ENCODE peak calls at places on chromosomes 4 and X, in five cellular contexts. One of them, this sample, is unnamed. For H3K36me3, the result is how much of the 10 kb centered on the place peaks cover.

GRCh38 chrX:138711399-138712347 is at the start of gene FGF13:
- DNase-seq in brain microvascular endothelial cell: no peak
- DNase-seq in heart right ventricle: peak
- DNase-seq in CD4-positive, CD25-positive, alpha-beta regulatory T cell: no peak
- DNase-seq in tibial nerve: no peak
- DNase-seq in this sample: no peak

GRCh38 chr4:72286185-72286584 is 254.4 kb downstream of the NPFFR2 start:
- DNase-seq in brain microvascular endothelial cell: no peak
- DNase-seq in heart right ventricle: no peak
- DNase-seq in CD4-positive, CD25-positive, alpha-beta regulatory T cell: no peak
- DNase-seq in tibial nerve: no peak
- DNase-seq in this sample: no peak

GRCh38 chrX:46840946-46841740 is 4.3 kb downstream of the RP2 start:
- DNase-seq in brain microvascular endothelial cell: peak
- DNase-seq in heart right ventricle: peak
- DNase-seq in CD4-positive, CD25-positive, alpha-beta regulatory T cell: no peak
- DNase-seq in tibial nerve: no peak
- DNase-seq in this sample: no peak

GRCh38 chr4:133147922-133148689 is 988 bp upstream of the PCDH10 start:
- DNase-seq in brain microvascular endothelial cell: peak
- DNase-seq in heart right ventricle: no peak
- DNase-seq in CD4-positive, CD25-positive, alpha-beta regulatory T cell: no peak
- DNase-seq in tibial nerve: no peak
- DNase-seq in this sample: no peak

GRCh38 chr4:150278206-150278605 is 200.0 kb downstream of the DCLK2 start:
- DNase-seq in brain microvascular endothelial cell: no peak
- DNase-seq in heart right ventricle: no peak
- DNase-seq in CD4-positive, CD25-positive, alpha-beta regulatory T cell: no peak
- DNase-seq in tibial nerve: no peak
- DNase-seq in this sample: no peak

GRCh38 chr4:42123071-42123644 is 29.3 kb downstream of the BEND4 start:
- DNase-seq in brain microvascular endothelial cell: no peak
- DNase-seq in heart right ventricle: no peak
- DNase-seq in CD4-positive, CD25-positive, alpha-beta regulatory T cell: no peak
- DNase-seq in tibial nerve: no peak
- DNase-seq in this sample: no peak

GRCh38 chr4:16745009-16745408 is 153.4 kb downstream of the LDB2 start:
- DNase-seq in brain microvascular endothelial cell: peak
- DNase-seq in heart right ventricle: peak
- DNase-seq in CD4-positive, CD25-positive, alpha-beta regulatory T cell: no peak
- DNase-seq in tibial nerve: no peak
- DNase-seq in this sample: no peak

GRCh38 chr4:48112017-48112667 is 21.9 kb downstream of the TXK start:
- DNase-seq in brain microvascular endothelial cell: no peak
- DNase-seq in heart right ventricle: no peak
- DNase-seq in CD4-positive, CD25-positive, alpha-beta regulatory T cell: no peak
- DNase-seq in tibial nerve: no peak
- DNase-seq in this sample: peak

GRCh38 chrX:102835504-102836146 is 101.4 kb upstream of the RAB40AL start:
- DNase-seq in brain microvascular endothelial cell: peak
- DNase-seq in heart right ventricle: no peak
- DNase-seq in CD4-positive, CD25-positive, alpha-beta regulatory T cell: peak
- DNase-seq in tibial nerve: no peak
- DNase-seq in this sample: no peak

GRCh38 chr4:6087669-6088068 is 69.4 kb upstream of the C4orf50 start:
- DNase-seq in brain microvascular endothelial cell: peak
- DNase-seq in heart right ventricle: peak
- DNase-seq in CD4-positive, CD25-positive, alpha-beta regulatory T cell: no peak
- DNase-seq in tibial nerve: no peak
- DNase-seq in this sample: no peak

GRCh38 chr4:2806392-2807355 is 13.8 kb downstream of the SH3BP2 start:
- DNase-seq in brain microvascular endothelial cell: no peak
- DNase-seq in heart right ventricle: peak
- DNase-seq in CD4-positive, CD25-positive, alpha-beta regulatory T cell: no peak
- DNase-seq in tibial nerve: peak
- DNase-seq in this sample: no peak

GRCh38 chrX:41145920-41146608 is 60.8 kb downstream of the USP9X start:
- DNase-seq in brain microvascular endothelial cell: peak
- DNase-seq in heart right ventricle: no peak
- DNase-seq in CD4-positive, CD25-positive, alpha-beta regulatory T cell: peak
- DNase-seq in tibial nerve: no peak
- DNase-seq in this sample: peak

GRCh38 chr4:157978680-157979361 is 194.0 kb downstream of the GASK1B start:
- DNase-seq in brain microvascular endothelial cell: peak
- DNase-seq in heart right ventricle: peak
- DNase-seq in CD4-positive, CD25-positive, alpha-beta regulatory T cell: peak
- DNase-seq in tibial nerve: peak
- DNase-seq in this sample: peak

GRCh38 chr4:15186149-15186548 is 183.9 kb downstream of the CPEB2 start:
- DNase-seq in brain microvascular endothelial cell: peak
- DNase-seq in heart right ventricle: no peak
- DNase-seq in CD4-positive, CD25-positive, alpha-beta regulatory T cell: no peak
- DNase-seq in tibial nerve: no peak
- DNase-seq in this sample: no peak

GRCh38 chr4:130080872-130081451 is 985.0 kb downstream of the C4orf33 start:
- DNase-seq in brain microvascular endothelial cell: no peak
- DNase-seq in heart right ventricle: no peak
- DNase-seq in CD4-positive, CD25-positive, alpha-beta regulatory T cell: no peak
- DNase-seq in tibial nerve: no peak
- DNase-seq in this sample: no peak

GRCh38 chr4:15034071-15034764 is 31.9 kb downstream of the CPEB2 start:
- DNase-seq in brain microvascular endothelial cell: peak
- DNase-seq in heart right ventricle: peak
- DNase-seq in CD4-positive, CD25-positive, alpha-beta regulatory T cell: no peak
- DNase-seq in tibial nerve: no peak
- DNase-seq in this sample: peak

GRCh38 chrX:110180928-110181310 is 137.0 kb downstream of the AMMECR1 start:
- DNase-seq in brain microvascular endothelial cell: peak
- DNase-seq in heart right ventricle: no peak
- DNase-seq in CD4-positive, CD25-positive, alpha-beta regulatory T cell: no peak
- DNase-seq in tibial nerve: no peak
- DNase-seq in this sample: peak

GRCh38 chr4:168631241-168632151 is 134.6 kb downstream of the PALLD start:
- DNase-seq in brain microvascular endothelial cell: peak
- DNase-seq in heart right ventricle: peak
- DNase-seq in CD4-positive, CD25-positive, alpha-beta regulatory T cell: no peak
- DNase-seq in tibial nerve: peak
- DNase-seq in this sample: peak

GRCh38 chr4:48591372-48591771 is 101.3 kb downstream of the ZAR1 start:
- DNase-seq in brain microvascular endothelial cell: no peak
- DNase-seq in heart right ventricle: no peak
- DNase-seq in CD4-positive, CD25-positive, alpha-beta regulatory T cell: no peak
- DNase-seq in tibial nerve: no peak
- DNase-seq in this sample: no peak

GRCh38 chrX:117511379-117511778 is 605.2 kb downstream of the KLHL13 start:
- DNase-seq in brain microvascular endothelial cell: no peak
- DNase-seq in heart right ventricle: no peak
- DNase-seq in CD4-positive, CD25-positive, alpha-beta regulatory T cell: no peak
- DNase-seq in tibial nerve: no peak
- DNase-seq in this sample: no peak

GRCh38 chr4:105619193-105619931 is 66.9 kb downstream of the ARHGEF38 start:
- DNase-seq in brain microvascular endothelial cell: no peak
- DNase-seq in heart right ventricle: peak
- DNase-seq in CD4-positive, CD25-positive, alpha-beta regulatory T cell: no peak
- DNase-seq in tibial nerve: peak
- DNase-seq in this sample: no peak

GRCh38 chr4:66572949-66573348 is 902.7 kb upstream of the EPHA5 start:
- DNase-seq in brain microvascular endothelial cell: peak
- DNase-seq in heart right ventricle: no peak
- DNase-seq in CD4-positive, CD25-positive, alpha-beta regulatory T cell: no peak
- DNase-seq in tibial nerve: no peak
- DNase-seq in this sample: no peak

GRCh38 chrX:130799393-130799792 is 103.6 kb downstream of the ENOX2 start:
- DNase-seq in brain microvascular endothelial cell: peak
- DNase-seq in heart right ventricle: no peak
- DNase-seq in CD4-positive, CD25-positive, alpha-beta regulatory T cell: no peak
- DNase-seq in tibial nerve: no peak
- DNase-seq in this sample: no peak

GRCh38 chrX:68232206-68232605 is 201.1 kb downstream of the OPHN1 start:
- DNase-seq in brain microvascular endothelial cell: no peak
- DNase-seq in heart right ventricle: no peak
- DNase-seq in CD4-positive, CD25-positive, alpha-beta regulatory T cell: no peak
- DNase-seq in tibial nerve: no peak
- DNase-seq in this sample: no peak

GRCh38 chr4:160020804-160021203 is 917.9 kb downstream of the RAPGEF2 start:
- DNase-seq in brain microvascular endothelial cell: no peak
- DNase-seq in heart right ventricle: no peak
- DNase-seq in CD4-positive, CD25-positive, alpha-beta regulatory T cell: no peak
- DNase-seq in tibial nerve: no peak
- DNase-seq in this sample: no peak

GRCh38 chr4:126306152-126306869 is 991.6 kb downstream of the FAT4 start:
- DNase-seq in brain microvascular endothelial cell: no peak
- DNase-seq in heart right ventricle: peak
- DNase-seq in CD4-positive, CD25-positive, alpha-beta regulatory T cell: no peak
- DNase-seq in tibial nerve: peak
- DNase-seq in this sample: no peak

GRCh38 chrX:88746925-88747324 is at the start of gene CPXCR1:
- DNase-seq in brain microvascular endothelial cell: no peak
- DNase-seq in heart right ventricle: no peak
- DNase-seq in CD4-positive, CD25-positive, alpha-beta regulatory T cell: no peak
- DNase-seq in tibial nerve: no peak
- DNase-seq in this sample: no peak

GRCh38 chrX:41045960-41046567 is 39.2 kb upstream of the USP9X start:
- DNase-seq in brain microvascular endothelial cell: no peak
- DNase-seq in heart right ventricle: peak
- DNase-seq in CD4-positive, CD25-positive, alpha-beta regulatory T cell: no peak
- DNase-seq in tibial nerve: no peak
- DNase-seq in this sample: peak

GRCh38 chr4:2408401-2408958 is 10.0 kb downstream of the ZFYVE28 start:
- DNase-seq in brain microvascular endothelial cell: no peak
- DNase-seq in heart right ventricle: no peak
- DNase-seq in CD4-positive, CD25-positive, alpha-beta regulatory T cell: peak
- DNase-seq in tibial nerve: no peak
- DNase-seq in this sample: no peak

GRCh38 chrX:46433892-46434291 is 111.3 kb downstream of the ZNF674 start:
- DNase-seq in brain microvascular endothelial cell: peak
- DNase-seq in heart right ventricle: no peak
- DNase-seq in CD4-positive, CD25-positive, alpha-beta regulatory T cell: no peak
- DNase-seq in tibial nerve: no peak
- DNase-seq in this sample: no peak

DNA sequence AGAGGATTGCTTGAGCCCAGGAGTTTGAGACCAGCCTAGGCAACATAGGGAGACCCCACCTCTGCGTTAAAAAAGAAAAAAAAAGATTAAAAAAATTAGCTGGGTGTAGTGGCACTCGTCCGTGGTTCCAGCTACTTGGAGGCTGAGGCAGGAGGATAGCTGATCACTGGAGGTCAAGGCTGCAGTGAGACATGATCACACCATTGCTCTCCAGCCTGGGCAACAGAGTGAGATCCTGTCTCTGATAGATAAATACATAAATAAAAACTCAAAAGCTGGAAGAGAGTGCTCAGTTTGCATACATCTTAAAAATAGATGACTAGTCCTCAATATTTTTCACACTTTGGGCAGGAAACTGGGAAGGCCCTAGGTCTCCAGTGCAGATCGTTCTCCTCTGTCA is 54.1 kb downstream of the TMEM131L start:
- DNase-seq in brain microvascular endothelial cell: no peak
- DNase-seq in heart right ventricle: no peak
- DNase-seq in CD4-positive, CD25-positive, alpha-beta regulatory T cell: no peak
- DNase-seq in tibial nerve: no peak
- DNase-seq in this sample: no peak
- H3K27ac ChIP-seq in brain microvascular endothelial cell: no peak
- H3K27ac ChIP-seq in heart right ventricle: no peak
- H3K27ac ChIP-seq in CD4-positive, CD25-positive, alpha-beta regulatory T cell: peak
- H3K27ac ChIP-seq in tibial nerve: no peak
- H3K27ac ChIP-seq in this sample: no peak

GRCh38 chr4:115222061-115222460 is 108.6 kb upstream of the NDST4 start:
- DNase-seq in brain microvascular endothelial cell: no peak
- DNase-seq in heart right ventricle: no peak
- DNase-seq in CD4-positive, CD25-positive, alpha-beta regulatory T cell: no peak
- DNase-seq in tibial nerve: no peak
- DNase-seq in this sample: no peak

GRCh38 chr4:115215935-115216334 is 102.5 kb upstream of the NDST4 start:
- DNase-seq in brain microvascular endothelial cell: no peak
- DNase-seq in heart right ventricle: no peak
- DNase-seq in CD4-positive, CD25-positive, alpha-beta regulatory T cell: no peak
- DNase-seq in tibial nerve: no peak
- DNase-seq in this sample: no peak

GRCh38 chr4:115219315-115219840 is 106.0 kb upstream of the NDST4 start:
- DNase-seq in brain microvascular endothelial cell: no peak
- DNase-seq in heart right ventricle: no peak
- DNase-seq in CD4-positive, CD25-positive, alpha-beta regulatory T cell: no peak
- DNase-seq in tibial nerve: no peak
- DNase-seq in this sample: no peak

GRCh38 chr4:115219862-115220261 is 106.4 kb upstream of the NDST4 start:
- DNase-seq in brain microvascular endothelial cell: no peak
- DNase-seq in heart right ventricle: no peak
- DNase-seq in CD4-positive, CD25-positive, alpha-beta regulatory T cell: no peak
- DNase-seq in tibial nerve: no peak
- DNase-seq in this sample: no peak
- H3K36me3 ChIP-seq in brain microvascular endothelial cell: under half
- H3K36me3 ChIP-seq in heart right ventricle: under half
- H3K36me3 ChIP-seq in CD4-positive, CD25-positive, alpha-beta regulatory T cell: under half
- H3K36me3 ChIP-seq in tibial nerve: under half
- H3K36me3 ChIP-seq in this sample: under half

DNA sequence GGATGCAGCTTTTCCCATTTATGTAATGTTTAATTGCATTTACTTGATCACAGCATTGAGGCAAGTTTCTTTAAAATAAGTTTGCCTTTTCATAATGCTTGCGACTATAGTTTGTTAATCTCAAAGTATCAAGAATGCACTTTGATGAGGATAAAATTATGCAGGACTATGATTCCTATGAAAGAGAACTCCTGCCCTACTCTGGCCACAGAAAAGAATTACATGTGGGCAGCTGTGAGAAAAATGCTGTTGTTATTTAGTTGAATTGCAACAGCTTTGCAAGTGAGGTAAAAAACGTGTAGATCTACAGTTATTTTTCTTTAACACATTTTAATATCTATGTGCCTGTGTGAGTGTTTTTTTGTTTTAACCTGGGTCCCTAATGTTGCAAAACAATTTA is 12.5 kb upstream of the OSTC start:
- DNase-seq in brain microvascular endothelial cell: no peak
- DNase-seq in heart right ventricle: no peak
- DNase-seq in CD4-positive, CD25-positive, alpha-beta regulatory T cell: no peak
- DNase-seq in tibial nerve: no peak
- DNase-seq in this sample: no peak
- H3K27ac ChIP-seq in brain microvascular endothelial cell: no peak
- H3K27ac ChIP-seq in heart right ventricle: no peak
- H3K27ac ChIP-seq in CD4-positive, CD25-positive, alpha-beta regulatory T cell: no peak
- H3K27ac ChIP-seq in tibial nerve: no peak
- H3K27ac ChIP-seq in this sample: no peak

DNA sequence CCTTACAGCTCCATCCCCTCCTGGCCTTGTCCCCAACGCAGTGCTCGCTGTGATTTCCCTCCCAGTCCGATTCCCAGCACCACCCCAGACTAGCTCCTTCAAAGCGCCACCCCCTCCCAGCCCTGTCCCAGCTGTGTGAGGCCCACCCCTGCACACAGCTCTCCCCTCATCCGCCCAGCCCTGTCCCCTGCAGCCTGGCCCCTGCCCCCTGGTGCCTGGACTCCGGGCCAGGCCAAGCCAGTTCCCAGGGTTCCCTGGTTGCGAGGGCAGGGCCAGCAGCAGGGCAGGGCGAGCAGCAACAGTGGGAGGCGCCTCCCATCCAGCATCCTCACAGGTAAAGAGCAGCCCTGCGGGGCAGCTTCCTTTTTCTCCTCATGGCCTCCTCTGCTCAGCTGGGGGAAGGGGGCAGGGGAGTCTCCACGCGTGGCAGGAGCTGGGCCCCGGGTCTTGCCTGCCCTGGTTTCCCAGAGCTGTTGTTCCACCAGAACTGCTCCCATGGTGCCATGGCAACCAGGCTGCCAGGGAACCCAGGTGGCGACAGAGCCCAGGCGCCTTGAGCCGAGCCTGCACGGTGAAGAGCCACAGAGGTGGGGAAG is 24.8 kb downstream of the IQSEC2 start:
- DNase-seq in brain microvascular endothelial cell: no peak
- DNase-seq in heart right ventricle: no peak
- DNase-seq in CD4-positive, CD25-positive, alpha-beta regulatory T cell: no peak
- DNase-seq in tibial nerve: no peak
- DNase-seq in this sample: no peak
- H3K36me3 ChIP-seq in brain microvascular endothelial cell: under half
- H3K36me3 ChIP-seq in heart right ventricle: under half
- H3K36me3 ChIP-seq in CD4-positive, CD25-positive, alpha-beta regulatory T cell: under half
- H3K36me3 ChIP-seq in tibial nerve: under half
- H3K36me3 ChIP-seq in this sample: under half